ENCODE peak calls at places on chromosomes 6 and 20, in five cellular contexts. E is HCT116, C is H1, J is HepG2, D is GM12878. M is an unnamed sample.

GRCh38 chr6:37019065-37019450 is 13.6 kb downstream of the FGD2 start:
- DNase-seq in E (no peak), C (no peak), J (peak; percentile 60), D (no peak), M (peak; percentile 78)

GRCh38 chr6:134147033-134147533 is 94.7 kb upstream of the SLC2A12 start:
- DNase-seq in E (no peak), C (no peak), J (no peak), D (no peak), M (no peak)

GRCh38 chr6:28953039-28953872 is 29.5 kb upstream of the TRIM27 start:
- DNase-seq in E (peak; percentile 36), C (peak; percentile 81), J (peak; percentile 74), D (peak; percentile 56), M (peak; percentile 46)

GRCh38 chr6:92810913-92811312 is 608.4 kb downstream of the EPHA7 start:
- DNase-seq in E (peak; percentile 3), C (peak; percentile 64), J (peak; percentile 40), D (peak; percentile 13), M (peak; percentile 58)

GRCh38 chr20:59403261-59403961 is 103.0 kb downstream of the EDN3 start:
- DNase-seq in E (no peak), C (peak; percentile 98), J (no peak), D (no peak), M (peak; percentile 59)

GRCh38 chr6:118656822-118657451 is 5.5 kb upstream of the CEP85L start:
- DNase-seq in E (no peak), C (no peak), J (no peak), D (no peak), M (no peak)

GRCh38 chr6:8556370-8557018 is 121.1 kb upstream of the SLC35B3 start:
- DNase-seq in E (peak; percentile 16), C (no peak), J (peak; percentile 35), D (no peak), M (no peak)

GRCh38 chr6:79632580-79632979 is 1.5 kb downstream of the SH3BGRL2 start:
- DNase-seq in E (no peak), C (no peak), J (peak; percentile 44), D (no peak), M (no peak)

GRCh38 chr6:135922170-135922569 is 70.7 kb downstream of the PDE7B start:
- DNase-seq in E (peak; percentile 29), C (no peak), J (no peak), D (no peak), M (no peak)

GRCh38 chr20:53654932-53655674 is 61.5 kb upstream of the ZNF217 start:
- DNase-seq in E (no peak), C (no peak), J (no peak), D (no peak), M (peak; percentile 96)

GRCh38 chr6:138728672-138729071 is 44.9 kb upstream of the CCDC28A start:
- DNase-seq in E (no peak), C (no peak), J (no peak), D (no peak), M (no peak)

GRCh38 chr20:53412600-53413187 is 180.9 kb downstream of the ZNF217 start:
- DNase-seq in E (no peak), C (no peak), J (no peak), D (no peak), M (no peak)

GRCh38 chr6:131172237-131172636 is 37.0 kb downstream of the AKAP7 start:
- DNase-seq in E (no peak), C (no peak), J (no peak), D (no peak), M (no peak)

GRCh38 chr20:3887870-3888614 is 1.1 kb upstream of the PANK2 start:
- DNase-seq in E (peak; percentile 26), C (no peak), J (no peak), D (no peak), M (peak; percentile 53)

GRCh38 chr6:100665041-100665380 is 200.3 kb upstream of the SIM1 start:
- DNase-seq in E (no peak), C (no peak), J (no peak), D (peak; percentile 59), M (no peak)

DNA sequence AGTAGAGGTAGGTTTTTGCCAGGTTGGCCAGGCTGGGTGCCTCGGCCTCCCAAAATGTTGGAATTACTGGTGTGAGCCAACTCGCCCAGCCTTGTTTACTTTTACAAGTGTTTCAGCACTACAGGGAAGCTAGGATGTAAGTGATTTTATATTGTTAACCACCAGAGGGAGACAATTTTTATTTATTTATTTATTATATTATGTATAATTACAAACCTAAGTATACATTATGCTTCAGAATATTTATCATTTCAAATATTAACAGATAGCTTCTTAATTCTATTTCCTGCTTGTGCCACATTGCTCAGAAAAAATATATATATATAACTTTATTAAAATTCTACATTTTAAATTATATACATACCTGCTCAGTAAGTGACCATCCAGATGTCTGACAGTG is 9.8 kb downstream of the MMUT start:
- DNase-seq in E (no peak), C (no peak), J (peak; percentile 6), D (no peak), M (peak; percentile 35)
- TF ChIP-seq JUND in E (no peak), C (no peak), J (no peak), D (no peak), M (no peak)

GRCh38 chr20:49570828-49571552 is 3.1 kb upstream of the PTGIS start:
- DNase-seq in E (no peak), C (no peak), J (no peak), D (no peak), M (no peak)
- TF ChIP-seq JUND in E (no peak), C (no peak), J (no peak), D (no peak), M (no peak)

GRCh38 chr6:90399970-90400369 is 103.3 kb upstream of the BACH2 start:
- DNase-seq in E (no peak), C (no peak), J (no peak), D (no peak), M (no peak)

GRCh38 chr6:90403489-90404381 is 107.1 kb upstream of the BACH2 start:
- DNase-seq in E (no peak), C (peak; percentile 54), J (peak; percentile 78), D (no peak), M (no peak)

GRCh38 chr6:90397929-90398674 is 101.5 kb upstream of the BACH2 start:
- DNase-seq in E (no peak), C (no peak), J (no peak), D (no peak), M (no peak)

GRCh38 chr6:90402831-90403192 is 106.2 kb upstream of the BACH2 start:
- DNase-seq in E (no peak), C (no peak), J (no peak), D (no peak), M (no peak)

GRCh38 chr6:90401933-90402830 is 105.5 kb upstream of the BACH2 start:
- DNase-seq in E (no peak), C (no peak), J (no peak), D (no peak), M (no peak)
- TF ChIP-seq JUND in E (no peak), C (no peak), J (no peak), D (no peak), M (no peak)

GRCh38 chr6:56716229-56716628 is 73.5 kb upstream of the DST start:
- DNase-seq in E (no peak), C (no peak), J (no peak), D (no peak), M (no peak)
- TF ChIP-seq JUND in E (peak; percentile 7), C (no peak), J (no peak), D (no peak), M (no peak)

GRCh38 chr6:7154341-7155139 is 46.8 kb downstream of the RREB1 start:
- DNase-seq in E (no peak), C (peak; percentile 35), J (no peak), D (peak; percentile 80), M (no peak)
- TF ChIP-seq JUND in E (no peak), C (no peak), J (no peak), D (no peak), M (no peak)